ENCODE peak calls at places on chromosomes 1 and 21, in five cellular contexts. Z is SHP77; Y is effector memory CD8-positive, alpha-beta T cell; N is 8988T; C is GM19239. B is an unnamed sample.

GRCh38 chr1:89547563-89548485 is 23.2 kb downstream of the LRRC8B start:
- DNase-seq in Y (no peak), N (no peak), C (no peak), Z (no peak), B (no peak)

GRCh38 chr1:228207851-228208821 is at the start of gene OBSCN:
- DNase-seq in N (no peak), Y (no peak), C (no peak), Z (no peak), B (no peak)

GRCh38 chr1:11355594-11356467 is 82.8 kb downstream of the UBIAD1 start:
- DNase-seq in C (no peak), Y (no peak), Z (no peak), N (no peak), B (no peak)

GRCh38 chr1:5481889-5482288 is 510.3 kb downstream of the NPHP4 start:
- DNase-seq in Z (peak; percentile 46), Y (peak; percentile 46), C (no peak), N (no peak), B (peak; percentile 13)

GRCh38 chr1:215744419-215744818 is 177.3 kb downstream of the KCTD3 start:
- DNase-seq in Z (no peak), C (no peak), Y (no peak), N (no peak), B (no peak)

GRCh38 chr1:15272009-15272781 is 25.2 kb downstream of the FHAD1 start:
- DNase-seq in N (no peak), Z (peak; percentile 67), Y (peak; percentile 30), C (peak; percentile 53), B (peak; percentile 71)

GRCh38 chr1:7250176-7250575 is 464.9 kb downstream of the CAMTA1 start:
- DNase-seq in Y (no peak), N (no peak), Z (no peak), C (no peak), B (no peak)

GRCh38 chr1:1985375-1986050 is 18.1 kb downstream of the CFAP74 start:
- DNase-seq in C (no peak), N (no peak), Y (no peak), Z (no peak), B (no peak)

GRCh38 chr1:224929335-224930237 is at the start of gene DNAH14:
- DNase-seq in C (no peak), N (peak; percentile 50), Z (peak; percentile 77), Y (no peak), B (peak; percentile 66)

GRCh38 chr1:155044812-155045690 is 6.1 kb upstream of the ADAM15 start:
- DNase-seq in C (peak; percentile 56), Y (peak; percentile 55), N (peak; percentile 81), Z (peak; percentile 90), B (peak; percentile 88)

GRCh38 chr1:219784660-219785391 is 143.5 kb downstream of the SLC30A10 start:
- DNase-seq in Z (no peak), C (no peak), Y (no peak), N (no peak), B (no peak)

GRCh38 chr21:42942244-42942643 is 16.8 kb upstream of the ERVH48-1 start:
- DNase-seq in Y (no peak), C (no peak), N (no peak), Z (no peak), B (no peak)

GRCh38 chr1:40760984-40761383 is 22.6 kb upstream of the KCNQ4 start:
- DNase-seq in C (no peak), N (no peak), Y (no peak), Z (no peak), B (no peak)

GRCh38 chr1:61426254-61426653 is 298.7 kb downstream of the TM2D1 start:
- DNase-seq in C (no peak), N (no peak), Z (peak; percentile 66), Y (no peak), B (no peak)

GRCh38 chr1:78440381-78440793 is 50.4 kb upstream of the PTGFR start:
- DNase-seq in Y (no peak), C (no peak), Z (no peak), N (no peak), B (no peak)

GRCh38 chr1:202343652-202344349 is 2.1 kb upstream of the UBE2T start:
- DNase-seq in C (no peak), Y (no peak), N (no peak), Z (peak; percentile 58), B (peak; percentile 58)

GRCh38 chr1:205350626-205351235 is 6.0 kb downstream of the KLHDC8A start:
- DNase-seq in N (no peak), Z (no peak), C (no peak), Y (no peak), B (no peak)

GRCh38 chr1:245143849-245144248 is 10.9 kb upstream of the KIF26B start:
- DNase-seq in Z (no peak), C (no peak), N (no peak), Y (no peak), B (no peak)

GRCh38 chr1:3247521-3248031 is 178.6 kb downstream of the PRDM16 start:
- DNase-seq in Y (no peak), N (no peak), C (no peak), Z (no peak), B (no peak)

GRCh38 chr1:200429221-200429751 is 19.4 kb upstream of the ZNF281 start:
- DNase-seq in N (no peak), C (no peak), Z (no peak), Y (no peak), B (no peak)

GRCh38 chr1:174022080-174022975 is at the start of gene RC3H1:
- DNase-seq in Y (peak; percentile 85), C (peak; percentile 72), N (peak; percentile 51), Z (peak; percentile 58), B (peak; percentile 87)

GRCh38 chr1:236067854-236068454 is 3.1 kb upstream of the NID1 start:
- DNase-seq in C (no peak), N (no peak), Y (no peak), Z (peak; percentile 38), B (no peak)

GRCh38 chr21:39715804-39716397 is 29.1 kb upstream of the IGSF5 start:
- DNase-seq in N (no peak), C (no peak), Z (peak; percentile 4), Y (no peak), B (peak; percentile 36)

GRCh38 chr1:42934541-42935312 is 23.9 kb downstream of the SLC2A1 start:
- DNase-seq in Z (no peak), N (no peak), C (no peak), Y (no peak), B (no peak)

GRCh38 chr1:165481820-165482532 is 37.0 kb upstream of the RXRG start:
- DNase-seq in N (peak; percentile 12), Z (no peak), C (no peak), Y (no peak), B (peak; percentile 61)

GRCh38 chr1:28668956-28669719 is 554 bp downstream of the GMEB1 start:
- DNase-seq in C (peak; percentile 36), Z (peak; percentile 63), N (peak; percentile 83), Y (peak; percentile 43), B (peak; percentile 37)

GRCh38 chr1:4105300-4105880 is 205.3 kb upstream of the C1orf174 start:
- DNase-seq in Z (no peak), N (no peak), C (no peak), Y (no peak), B (no peak)

GRCh38 chr1:21922103-21923014 is 14.8 kb downstream of the HSPG2 start:
- DNase-seq in C (no peak), Z (no peak), Y (no peak), N (no peak), B (no peak)

GRCh38 chr1:150093805-150094204 is 26.2 kb downstream of the VPS45 start:
- DNase-seq in Z (no peak), C (no peak), N (no peak), Y (no peak), B (no peak)

GRCh38 chr1:54398963-54399528 is 7.1 kb downstream of the SSBP3 start:
- DNase-seq in Z (no peak), Y (no peak), C (no peak), N (no peak), B (no peak)

GRCh38 chr21:31396399-31396798 is 52.3 kb upstream of the TIAM1 start:
- DNase-seq in C (no peak), Z (no peak), N (no peak), Y (no peak), B (no peak)

GRCh38 chr1:78048446-78048845 is 2.7 kb downstream of the GIPC2 start:
- DNase-seq in Z (no peak), Y (no peak), N (no peak), C (no peak), B (no peak)

GRCh38 chr1:41342774-41343355 is 18.4 kb upstream of the FOXO6 start:
- DNase-seq in Y (no peak), Z (no peak), C (no peak), N (no peak), B (no peak)

GRCh38 chr1:93468681-93469080 is 20.8 kb downstream of the FNBP1L start:
- DNase-seq in Z (no peak), N (no peak), Y (no peak), C (no peak), B (no peak)

GRCh38 chr21:16085436-16085835 is 355.7 kb downstream of the USP25 start:
- DNase-seq in C (no peak), Y (no peak), Z (no peak), N (no peak), B (no peak)

GRCh38 chr1:62045579-62045978 is 149.1 kb upstream of the L1TD1 start:
- DNase-seq in C (peak; percentile 4), Y (no peak), N (no peak), Z (peak; percentile 66), B (no peak)

GRCh38 chr1:232795497-232796068 is 9.6 kb upstream of the MAP10 start:
- DNase-seq in Z (no peak), N (no peak), Y (no peak), C (no peak), B (no peak)

GRCh38 chr1:115238336-115239147 is 99.5 kb downstream of the NGF start:
- DNase-seq in Y (no peak), Z (no peak), N (no peak), C (no peak), B (no peak)

GRCh38 chr1:241411776-241412338 is 54.9 kb upstream of the RGS7 start:
- DNase-seq in C (no peak), N (no peak), Y (no peak), Z (no peak), B (no peak)